ENCODE peak calls at places on chromosomes 5 and 9, in five cellular contexts. I, C, S, E and Z are unnamed samples.

GRCh38 chr9:136787690-136788400 is 3.3 kb upstream of the TMEM141 start:
- DNase-seq in E (peak), S (peak), C (peak), I (peak), Z (peak)

GRCh38 chr5:55601209-55601618 is 66.5 kb upstream of the PLPP1 start:
- DNase-seq in S (peak), I (peak), E (peak), C (peak), Z (peak)

GRCh38 chr5:132655821-132656773 is 1.9 kb upstream of the IL13 start:
- DNase-seq in C (no peak), S (peak), E (peak), I (no peak), Z (no peak)

GRCh38 chr9:111743275-111743674 is 51.5 kb downstream of the SHOC1 start:
- DNase-seq in C (peak), E (peak), S (no peak), I (no peak), Z (no peak)

GRCh38 chr5:36602711-36603321 is 3.6 kb upstream of the SLC1A3 start:
- DNase-seq in S (no peak), E (no peak), C (no peak), I (peak), Z (no peak)

GRCh38 chr9:136997830-136998234 is 1.5 kb upstream of the CLIC3 start:
- DNase-seq in E (no peak), C (no peak), I (no peak), S (no peak), Z (no peak)

GRCh38 chr9:129888085-129888808 is 53.0 kb downstream of the USP20 start:
- DNase-seq in S (no peak), C (no peak), E (no peak), I (no peak), Z (no peak)

GRCh38 chr5:19855453-19855852 is 132.5 kb downstream of the CDH18 start:
- DNase-seq in I (no peak), S (no peak), E (no peak), C (no peak), Z (no peak)

GRCh38 chr9:29475471-29475870 is 1902.2 kb upstream of the C9orf72 start:
- DNase-seq in C (no peak), E (peak), I (no peak), S (no peak), Z (no peak)

GRCh38 chr9:79123419-79123818 is 448.3 kb upstream of the TLE4 start:
- DNase-seq in S (no peak), C (peak), I (no peak), E (no peak), Z (no peak)

GRCh38 chr9:2872307-2872940 is 28.5 kb upstream of the PUM3 start:
- DNase-seq in S (peak), C (peak), E (peak), I (peak), Z (no peak)

GRCh38 chr9:93949694-93950449 is 5.3 kb downstream of the BARX1 start:
- DNase-seq in E (peak), C (no peak), S (no peak), I (peak), Z (no peak)

GRCh38 chr5:76393035-76393680 is 9.9 kb upstream of the IQGAP2 start:
- DNase-seq in E (no peak), I (no peak), C (no peak), S (no peak), Z (no peak)

GRCh38 chr9:69671904-69672827 is at the start of gene APBA1:
- DNase-seq in I (peak), C (peak), S (peak), E (peak), Z (no peak)

GRCh38 chr9:95007470-95007869 is 281.0 kb downstream of the AOPEP start:
- DNase-seq in E (no peak), I (no peak), C (no peak), S (no peak), Z (no peak)

GRCh38 chr5:6435356-6435755 is 13.3 kb upstream of the UBE2QL1 start:
- DNase-seq in I (peak), C (no peak), E (no peak), S (no peak), Z (peak)

GRCh38 chr5:42397267-42397666 is 26.0 kb upstream of the GHR start:
- DNase-seq in I (no peak), E (no peak), S (no peak), C (no peak), Z (no peak)

GRCh38 chr9:110278080-110278707 is 21.9 kb upstream of the TXN start:
- DNase-seq in I (no peak), S (no peak), C (peak), E (no peak), Z (no peak)

GRCh38 chr5:103442756-103443155 is 119.8 kb downstream of the NUDT12 start:
- DNase-seq in I (no peak), E (no peak), C (no peak), S (no peak), Z (no peak)
- H2BK5ac ChIP-seq in I (no peak), E (no peak), C (no peak), S (no peak), Z (no peak)

DNA sequence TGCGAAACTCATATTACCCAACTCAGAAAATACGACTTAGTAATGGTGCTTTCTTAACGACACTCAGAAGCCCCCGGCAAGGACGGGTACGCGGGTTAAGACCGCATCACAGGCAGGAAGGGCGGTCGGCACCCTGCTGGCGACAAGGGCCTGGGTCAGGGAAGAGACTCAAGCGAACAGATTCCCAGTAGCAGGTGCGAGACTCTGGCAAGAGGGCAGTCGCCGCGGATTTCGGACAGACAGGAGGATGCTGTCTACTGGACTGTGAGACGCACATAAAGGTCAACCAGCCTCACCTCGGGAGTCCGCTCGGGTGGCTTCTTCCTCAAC is 398 bp downstream of the RAPGEF6 start:
- DNase-seq in I (peak), E (peak), C (peak), S (peak), Z (peak)
- H2BK5ac ChIP-seq in I (peak), E (no peak), C (peak), S (no peak), Z (peak)

DNA sequence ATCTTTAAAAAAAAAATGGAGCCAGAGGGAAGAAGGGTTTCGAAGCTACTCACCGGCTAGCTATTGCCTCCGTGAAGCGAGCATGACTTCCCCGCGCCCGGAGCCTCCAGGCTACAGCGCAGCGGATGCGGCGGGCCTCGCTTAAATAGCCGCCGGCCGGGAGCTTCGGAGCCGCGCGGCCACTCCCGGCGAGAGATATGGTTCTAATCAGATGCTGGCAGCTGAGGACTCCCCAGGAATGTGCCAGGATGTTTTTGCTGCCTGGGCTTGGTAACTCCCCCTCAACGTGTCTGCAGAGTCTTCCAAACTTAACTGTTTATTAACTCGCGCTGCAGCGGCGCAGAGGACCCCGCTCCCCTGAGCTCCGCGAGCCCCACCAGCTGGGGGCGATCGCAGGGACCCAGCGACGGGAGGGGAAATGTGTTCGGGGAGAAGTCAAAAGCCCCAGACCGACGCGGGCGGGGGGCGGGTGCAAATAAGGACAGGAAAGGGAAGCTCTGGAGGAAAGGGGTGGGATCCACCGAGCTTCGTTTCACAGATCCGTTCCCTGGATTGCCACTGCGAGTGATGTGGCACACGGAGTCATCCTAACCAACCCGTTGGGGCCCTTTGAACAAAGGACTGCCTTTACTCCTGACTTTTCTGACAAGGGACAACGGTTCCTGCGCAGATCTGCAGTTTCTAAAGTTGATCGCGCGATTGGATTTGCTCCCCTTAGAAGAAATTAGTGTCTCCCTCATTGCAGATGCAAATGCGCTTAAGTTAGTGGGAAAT is at the start of gene DAB2:
- DNase-seq in I (peak), S (peak), C (peak), E (peak), Z (peak)
- H2BK5ac ChIP-seq in I (no peak), S (no peak), C (peak), E (peak), Z (no peak)

GRCh38 chr5:181098642-181099452 is 32.1 kb downstream of the OR2V1 start:
- DNase-seq in C (no peak), E (no peak), I (peak), S (no peak), Z (no peak)

GRCh38 chr5:181099453-181100086 is 31.4 kb downstream of the OR2V1 start:
- DNase-seq in C (no peak), I (peak), E (no peak), S (no peak), Z (no peak)

GRCh38 chr5:181100121-181101015 is 30.6 kb downstream of the OR2V1 start:
- DNase-seq in I (peak), C (no peak), E (no peak), S (no peak), Z (peak)
- H2BK5ac ChIP-seq in I (no peak), C (no peak), E (no peak), S (no peak), Z (no peak)